ENCODE peak calls at places on chromosomes 2 and 18, in ten cellular contexts. G, V, K, S, Z, J, T, A, O and M are unnamed samples.

GRCh38 chr18:41389936-41390667 is 564.9 kb upstream of the PIK3C3 start:
- DNase-seq in G (no peak), V (no peak), K (no peak), S (no peak), Z (no peak), J (no peak), T (no peak), A (no peak), O (no peak), M (no peak)

GRCh38 chr2:223692227-223692947 is 90.2 kb upstream of the SCG2 start:
- DNase-seq in G (no peak), V (peak; percentile 10), K (peak; percentile 58), S (peak; percentile 46), Z (no peak), J (peak; percentile 10), T (no peak), A (peak; percentile 55), O (peak; percentile 30), M (no peak)

GRCh38 chr2:224780096-224780495 is 63.9 kb upstream of the CCDC195 start:
- DNase-seq in G (no peak), V (no peak), K (no peak), S (no peak), Z (no peak), J (no peak), T (no peak), A (no peak), O (no peak), M (no peak)

GRCh38 chr18:21179590-21180220 is 62.3 kb upstream of the GREB1L start:
- DNase-seq in G (peak; percentile 84), V (peak; percentile 48), K (peak; percentile 25), S (peak; percentile 34), Z (peak; percentile 62), J (peak; percentile 35), T (no peak), A (peak; percentile 45), O (peak; percentile 51), M (no peak)

GRCh38 chr18:34493099-34493544 is 217.0 kb upstream of the DTNA start:
- DNase-seq in G (peak; percentile 43), V (no peak), K (no peak), S (peak; percentile 28), Z (peak; percentile 78), J (peak; percentile 40), T (peak; percentile 84), A (peak; percentile 87), O (peak; percentile 43), M (no peak)

GRCh38 chr2:148614024-148614331 is 30.6 kb upstream of the EPC2 start:
- DNase-seq in G (peak; percentile 8), V (no peak), K (no peak), S (no peak), Z (peak; percentile 50), J (no peak), T (no peak), A (no peak), O (no peak), M (no peak)

GRCh38 chr2:168371273-168371992 is 84.6 kb upstream of the CERS6 start:
- DNase-seq in G (no peak), V (no peak), K (no peak), S (no peak), Z (no peak), J (no peak), T (no peak), A (no peak), O (no peak), M (no peak)

GRCh38 chr2:8986327-8986976 is 17.0 kb downstream of the MBOAT2 start:
- DNase-seq in G (no peak), V (peak; percentile 37), K (no peak), S (no peak), Z (peak; percentile 71), J (no peak), T (no peak), A (no peak), O (no peak), M (no peak)

GRCh38 chr18:3015851-3016250 is 2.9 kb upstream of the LPIN2 start:
- DNase-seq in G (no peak), V (no peak), K (no peak), S (no peak), Z (no peak), J (no peak), T (no peak), A (no peak), O (no peak), M (no peak)

GRCh38 chr18:3014501-3015202 is 1.7 kb upstream of the LPIN2 start:
- DNase-seq in G (no peak), V (no peak), K (no peak), S (no peak), Z (no peak), J (no peak), T (no peak), A (no peak), O (no peak), M (no peak)

GRCh38 chr18:3012920-3013810 is at the start of gene LPIN2:
- DNase-seq in G (peak; percentile 99), V (peak; percentile 97), K (peak; percentile 80), S (peak; percentile 100), Z (peak; percentile 92), J (peak; percentile 100), T (peak; percentile 99), A (peak; percentile 96), O (peak; percentile 100), M (peak; percentile 99)

GRCh38 chr18:3015203-3015590 is 2.3 kb upstream of the LPIN2 start:
- DNase-seq in G (peak; percentile 18), V (peak; percentile 34), K (peak; percentile 38), S (no peak), Z (no peak), J (no peak), T (no peak), A (no peak), O (no peak), M (no peak)

DNA sequence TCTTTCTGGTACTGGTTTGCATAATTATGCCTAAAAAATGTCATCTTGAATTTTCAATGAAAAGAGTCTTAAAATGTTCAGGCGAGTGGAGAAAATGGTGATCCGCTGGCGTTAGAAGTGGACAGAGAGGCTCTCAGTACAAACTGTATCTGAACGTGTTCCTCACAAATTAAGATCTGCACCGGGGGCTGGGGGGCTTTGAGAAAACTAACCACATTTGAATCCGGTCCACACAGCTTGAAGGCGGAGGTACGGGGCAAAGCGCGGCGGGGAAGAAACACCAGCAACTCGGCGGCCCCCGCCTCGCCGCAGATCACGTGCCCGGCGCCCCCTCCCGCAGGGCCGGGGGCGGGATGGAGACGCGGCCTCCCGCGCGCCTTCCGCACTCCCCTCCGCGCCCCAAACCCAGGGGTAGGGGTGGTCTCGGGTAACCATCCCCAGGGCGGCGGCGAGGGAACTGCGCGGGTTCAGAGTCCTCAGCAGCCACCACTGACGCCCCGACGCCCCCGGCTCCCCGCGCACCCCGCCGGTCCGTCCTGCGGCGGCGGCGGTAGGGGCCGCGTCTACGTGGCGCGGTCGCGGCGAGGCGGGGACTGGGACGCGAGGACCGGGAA is 531 bp downstream of the LPIN2 start:
- DNase-seq in G (peak; percentile 29), V (peak; percentile 83), K (no peak), S (peak; percentile 48), Z (peak; percentile 70), J (peak; percentile 41), T (peak; percentile 76), A (peak; percentile 83), O (peak; percentile 71), M (no peak)
- TF ChIP-seq EP300 in G (no peak), V (no peak), K (no peak), S (no peak), Z (no peak), J (no peak), T (no peak), A (no peak), O (no peak), M (no peak)

GRCh38 chr18:9103488-9103887 is 989 bp downstream of the NDUFV2 start:
- DNase-seq in G (no peak), V (no peak), K (no peak), S (no peak), Z (no peak), J (no peak), T (no peak), A (no peak), O (no peak), M (no peak)
- TF ChIP-seq CTCF in G (no peak), V (no peak), K (no peak), S (no peak), Z (no peak), J (no peak), T (no peak), A (peak; percentile 37), O (no peak), M (no peak)

GRCh38 chr2:77567723-77568122 is 45.5 kb upstream of the LRRTM4 start:
- DNase-seq in G (no peak), V (no peak), K (no peak), S (no peak), Z (no peak), J (peak; percentile 46), T (no peak), A (no peak), O (no peak), M (no peak)

GRCh38 chr2:77571545-77571944 is 49.4 kb upstream of the LRRTM4 start:
- DNase-seq in G (no peak), V (no peak), K (no peak), S (no peak), Z (no peak), J (no peak), T (no peak), A (no peak), O (no peak), M (no peak)

GRCh38 chr2:77566582-77566981 is 44.4 kb upstream of the LRRTM4 start:
- DNase-seq in G (no peak), V (no peak), K (no peak), S (no peak), Z (no peak), J (no peak), T (no peak), A (no peak), O (no peak), M (no peak)

GRCh38 chr2:77566131-77566530 is 44.0 kb upstream of the LRRTM4 start:
- DNase-seq in G (no peak), V (no peak), K (no peak), S (no peak), Z (no peak), J (no peak), T (no peak), A (no peak), O (no peak), M (no peak)
- TF ChIP-seq EP300 in G (no peak), V (no peak), K (no peak), S (no peak), Z (no peak), J (no peak), T (no peak), A (no peak), O (no peak), M (no peak)

GRCh38 chr18:9015689-9016088 is 86.8 kb upstream of the NDUFV2 start:
- DNase-seq in G (no peak), V (no peak), K (no peak), S (no peak), Z (no peak), J (no peak), T (no peak), A (no peak), O (no peak), M (no peak)

GRCh38 chr18:9019135-9019534 is 83.4 kb upstream of the NDUFV2 start:
- DNase-seq in G (no peak), V (no peak), K (no peak), S (no peak), Z (no peak), J (no peak), T (no peak), A (no peak), O (no peak), M (no peak)

GRCh38 chr18:9017900-9018217 is 84.6 kb upstream of the NDUFV2 start:
- DNase-seq in G (no peak), V (no peak), K (no peak), S (no peak), Z (no peak), J (no peak), T (no peak), A (no peak), O (no peak), M (no peak)

GRCh38 chr18:9016819-9017169 is 85.7 kb upstream of the NDUFV2 start:
- DNase-seq in G (no peak), V (no peak), K (no peak), S (no peak), Z (no peak), J (no peak), T (no peak), A (no peak), O (no peak), M (no peak)

DNA sequence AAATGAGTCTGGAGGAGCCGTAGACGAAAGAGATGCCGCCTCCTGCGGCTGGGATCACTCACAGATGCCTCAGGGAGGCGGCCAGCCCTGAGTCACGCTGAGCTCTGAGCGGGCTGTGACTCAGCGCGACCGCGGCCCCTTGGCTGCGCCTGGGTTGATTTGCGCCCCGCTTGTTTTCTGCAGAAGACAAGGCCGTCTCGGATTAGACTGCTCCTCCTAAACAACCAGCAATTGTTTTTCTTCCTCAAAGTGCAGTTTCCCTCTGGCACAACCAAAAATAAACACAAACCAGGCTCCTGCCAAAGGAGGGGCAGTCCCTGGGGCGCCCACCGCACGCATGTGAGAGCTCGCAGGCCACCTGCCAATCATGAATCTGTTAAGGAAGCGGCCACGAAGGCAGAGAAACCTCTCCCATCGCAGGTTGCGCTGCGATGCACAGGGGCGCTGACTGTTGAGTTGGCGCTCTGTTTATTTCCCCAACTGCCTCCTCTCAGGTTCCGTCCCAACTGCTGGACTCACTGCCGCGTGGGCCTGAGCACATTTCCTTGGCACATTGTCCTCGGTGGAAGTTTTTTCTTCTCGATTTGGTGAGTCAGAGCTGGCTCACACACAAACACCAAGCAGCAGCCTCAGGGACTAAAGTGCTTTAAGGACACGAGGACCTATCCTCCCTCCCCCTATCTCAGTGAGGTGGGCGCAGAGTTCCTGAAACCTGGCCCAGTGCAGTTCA is 85.2 kb upstream of the NDUFV2 start:
- DNase-seq in G (peak; percentile 24), V (peak; percentile 91), K (peak; percentile 63), S (peak; percentile 62), Z (peak; percentile 79), J (peak; percentile 68), T (peak; percentile 90), A (peak; percentile 34), O (peak; percentile 69), M (no peak)
- TF ChIP-seq CTCF in G (no peak), V (peak; percentile 12), K (no peak), S (no peak), Z (no peak), J (no peak), T (no peak), A (no peak), O (no peak), M (no peak)